ENCODE peak calls at places on chromosomes 13 and 19, in ten cellular contexts. One of them, this sample, is unnamed.

GRCh38 chr19:45179063-45179847 is 671 bp downstream of the BLOC1S3 start:
- DNase-seq in PC-9: peak
- DNase-seq in cardiac fibroblast: peak
- DNase-seq in CD8-positive, alpha-beta T cell: peak
- DNase-seq in HepG2: no peak
- DNase-seq in uterus: no peak
- DNase-seq in left ventricle myocardium inferior: no peak
- DNase-seq in transverse colon: peak
- DNase-seq in cardiac muscle cell: peak
- DNase-seq in heart right ventricle: peak
- DNase-seq in this sample: no peak

GRCh38 chr13:48531416-48532145 is 1.3 kb downstream of the RCBTB2 start:
- DNase-seq in PC-9: no peak
- DNase-seq in cardiac fibroblast: no peak
- DNase-seq in CD8-positive, alpha-beta T cell: no peak
- DNase-seq in HepG2: peak
- DNase-seq in uterus: peak
- DNase-seq in left ventricle myocardium inferior: no peak
- DNase-seq in transverse colon: no peak
- DNase-seq in cardiac muscle cell: no peak
- DNase-seq in heart right ventricle: no peak
- DNase-seq in this sample: no peak

GRCh38 chr19:52778811-52779210 is 7.8 kb downstream of the ZNF600 start:
- DNase-seq in PC-9: no peak
- DNase-seq in cardiac fibroblast: no peak
- DNase-seq in CD8-positive, alpha-beta T cell: peak
- DNase-seq in HepG2: no peak
- DNase-seq in uterus: no peak
- DNase-seq in left ventricle myocardium inferior: no peak
- DNase-seq in transverse colon: no peak
- DNase-seq in cardiac muscle cell: no peak
- DNase-seq in heart right ventricle: no peak
- DNase-seq in this sample: no peak

GRCh38 chr19:52992109-52993004 is 21.4 kb upstream of the ERVV-1 start:
- DNase-seq in PC-9: no peak
- DNase-seq in cardiac fibroblast: peak
- DNase-seq in CD8-positive, alpha-beta T cell: no peak
- DNase-seq in HepG2: no peak
- DNase-seq in uterus: peak
- DNase-seq in left ventricle myocardium inferior: peak
- DNase-seq in transverse colon: peak
- DNase-seq in cardiac muscle cell: peak
- DNase-seq in heart right ventricle: peak
- DNase-seq in this sample: no peak

GRCh38 chr19:6221220-6221877 is 58.4 kb downstream of the MLLT1 start:
- DNase-seq in PC-9: no peak
- DNase-seq in cardiac fibroblast: no peak
- DNase-seq in CD8-positive, alpha-beta T cell: no peak
- DNase-seq in HepG2: no peak
- DNase-seq in uterus: no peak
- DNase-seq in left ventricle myocardium inferior: no peak
- DNase-seq in transverse colon: no peak
- DNase-seq in cardiac muscle cell: no peak
- DNase-seq in heart right ventricle: no peak
- DNase-seq in this sample: no peak

GRCh38 chr19:38399081-38399480 is 3.8 kb upstream of the FAM98C start:
- DNase-seq in PC-9: no peak
- DNase-seq in cardiac fibroblast: no peak
- DNase-seq in CD8-positive, alpha-beta T cell: no peak
- DNase-seq in HepG2: no peak
- DNase-seq in uterus: no peak
- DNase-seq in left ventricle myocardium inferior: no peak
- DNase-seq in transverse colon: no peak
- DNase-seq in cardiac muscle cell: no peak
- DNase-seq in heart right ventricle: no peak
- DNase-seq in this sample: no peak

GRCh38 chr19:43407416-43408005 is 7.2 kb upstream of the TEX101 start:
- DNase-seq in PC-9: no peak
- DNase-seq in cardiac fibroblast: no peak
- DNase-seq in CD8-positive, alpha-beta T cell: no peak
- DNase-seq in HepG2: no peak
- DNase-seq in uterus: no peak
- DNase-seq in left ventricle myocardium inferior: no peak
- DNase-seq in transverse colon: no peak
- DNase-seq in cardiac muscle cell: no peak
- DNase-seq in heart right ventricle: no peak
- DNase-seq in this sample: no peak

GRCh38 chr13:36763322-36763721 is 55.7 kb upstream of the RFXAP start:
- DNase-seq in PC-9: no peak
- DNase-seq in cardiac fibroblast: peak
- DNase-seq in CD8-positive, alpha-beta T cell: no peak
- DNase-seq in HepG2: no peak
- DNase-seq in uterus: no peak
- DNase-seq in left ventricle myocardium inferior: no peak
- DNase-seq in transverse colon: no peak
- DNase-seq in cardiac muscle cell: peak
- DNase-seq in heart right ventricle: no peak
- DNase-seq in this sample: no peak

GRCh38 chr19:46533085-46534081 is 37.7 kb upstream of the PNMA8B start:
- DNase-seq in PC-9: no peak
- DNase-seq in cardiac fibroblast: no peak
- DNase-seq in CD8-positive, alpha-beta T cell: no peak
- DNase-seq in HepG2: no peak
- DNase-seq in uterus: no peak
- DNase-seq in left ventricle myocardium inferior: no peak
- DNase-seq in transverse colon: no peak
- DNase-seq in cardiac muscle cell: no peak
- DNase-seq in heart right ventricle: no peak
- DNase-seq in this sample: no peak

GRCh38 chr13:32150794-32151193 is 119.2 kb downstream of the FRY start:
- DNase-seq in PC-9: no peak
- DNase-seq in cardiac fibroblast: peak
- DNase-seq in CD8-positive, alpha-beta T cell: no peak
- DNase-seq in HepG2: no peak
- DNase-seq in uterus: peak
- DNase-seq in left ventricle myocardium inferior: peak
- DNase-seq in transverse colon: peak
- DNase-seq in cardiac muscle cell: peak
- DNase-seq in heart right ventricle: peak
- DNase-seq in this sample: no peak

GRCh38 chr19:9673912-9674668 is 810 bp downstream of the ZNF562 start:
- DNase-seq in PC-9: peak
- DNase-seq in cardiac fibroblast: peak
- DNase-seq in CD8-positive, alpha-beta T cell: no peak
- DNase-seq in HepG2: peak
- DNase-seq in uterus: no peak
- DNase-seq in left ventricle myocardium inferior: no peak
- DNase-seq in transverse colon: no peak
- DNase-seq in cardiac muscle cell: no peak
- DNase-seq in heart right ventricle: no peak
- DNase-seq in this sample: no peak

GRCh38 chr19:32397736-32398135 is 7.8 kb upstream of the DPY19L3 start:
- DNase-seq in PC-9: no peak
- DNase-seq in cardiac fibroblast: peak
- DNase-seq in CD8-positive, alpha-beta T cell: no peak
- DNase-seq in HepG2: peak
- DNase-seq in uterus: no peak
- DNase-seq in left ventricle myocardium inferior: no peak
- DNase-seq in transverse colon: no peak
- DNase-seq in cardiac muscle cell: peak
- DNase-seq in heart right ventricle: no peak
- DNase-seq in this sample: no peak

GRCh38 chr13:25727250-25727649 is 324.6 kb downstream of the SHISA2 start:
- DNase-seq in PC-9: no peak
- DNase-seq in cardiac fibroblast: no peak
- DNase-seq in CD8-positive, alpha-beta T cell: no peak
- DNase-seq in HepG2: no peak
- DNase-seq in uterus: no peak
- DNase-seq in left ventricle myocardium inferior: no peak
- DNase-seq in transverse colon: peak
- DNase-seq in cardiac muscle cell: no peak
- DNase-seq in heart right ventricle: no peak
- DNase-seq in this sample: peak

GRCh38 chr13:41520699-41521630 is 63.6 kb downstream of the RGCC start:
- DNase-seq in PC-9: no peak
- DNase-seq in cardiac fibroblast: peak
- DNase-seq in CD8-positive, alpha-beta T cell: no peak
- DNase-seq in HepG2: no peak
- DNase-seq in uterus: no peak
- DNase-seq in left ventricle myocardium inferior: no peak
- DNase-seq in transverse colon: no peak
- DNase-seq in cardiac muscle cell: peak
- DNase-seq in heart right ventricle: no peak
- DNase-seq in this sample: no peak

GRCh38 chr19:28607066-28607583 is 605.8 kb downstream of the UQCRFS1 start:
- DNase-seq in PC-9: no peak
- DNase-seq in cardiac fibroblast: no peak
- DNase-seq in CD8-positive, alpha-beta T cell: no peak
- DNase-seq in HepG2: no peak
- DNase-seq in uterus: no peak
- DNase-seq in left ventricle myocardium inferior: no peak
- DNase-seq in transverse colon: no peak
- DNase-seq in cardiac muscle cell: no peak
- DNase-seq in heart right ventricle: no peak
- DNase-seq in this sample: no peak

GRCh38 chr13:93724187-93724586 is 497.6 kb downstream of the GPC6 start:
- DNase-seq in PC-9: no peak
- DNase-seq in cardiac fibroblast: no peak
- DNase-seq in CD8-positive, alpha-beta T cell: no peak
- DNase-seq in HepG2: no peak
- DNase-seq in uterus: no peak
- DNase-seq in left ventricle myocardium inferior: no peak
- DNase-seq in transverse colon: no peak
- DNase-seq in cardiac muscle cell: no peak
- DNase-seq in heart right ventricle: no peak
- DNase-seq in this sample: no peak

GRCh38 chr13:109159650-109160309 is 530.4 kb downstream of the MYO16 start:
- DNase-seq in PC-9: no peak
- DNase-seq in cardiac fibroblast: no peak
- DNase-seq in CD8-positive, alpha-beta T cell: no peak
- DNase-seq in HepG2: no peak
- DNase-seq in uterus: no peak
- DNase-seq in left ventricle myocardium inferior: no peak
- DNase-seq in transverse colon: no peak
- DNase-seq in cardiac muscle cell: no peak
- DNase-seq in heart right ventricle: no peak
- DNase-seq in this sample: no peak

GRCh38 chr19:15231256-15231655 is 992 bp downstream of the EPHX3 start:
- DNase-seq in PC-9: peak
- DNase-seq in cardiac fibroblast: no peak
- DNase-seq in CD8-positive, alpha-beta T cell: no peak
- DNase-seq in HepG2: no peak
- DNase-seq in uterus: no peak
- DNase-seq in left ventricle myocardium inferior: no peak
- DNase-seq in transverse colon: no peak
- DNase-seq in cardiac muscle cell: no peak
- DNase-seq in heart right ventricle: no peak
- DNase-seq in this sample: no peak

GRCh38 chr13:51576754-51577153 is 7.5 kb upstream of the WDFY2 start:
- DNase-seq in PC-9: no peak
- DNase-seq in cardiac fibroblast: no peak
- DNase-seq in CD8-positive, alpha-beta T cell: no peak
- DNase-seq in HepG2: no peak
- DNase-seq in uterus: no peak
- DNase-seq in left ventricle myocardium inferior: no peak
- DNase-seq in transverse colon: no peak
- DNase-seq in cardiac muscle cell: no peak
- DNase-seq in heart right ventricle: no peak
- DNase-seq in this sample: no peak

DNA sequence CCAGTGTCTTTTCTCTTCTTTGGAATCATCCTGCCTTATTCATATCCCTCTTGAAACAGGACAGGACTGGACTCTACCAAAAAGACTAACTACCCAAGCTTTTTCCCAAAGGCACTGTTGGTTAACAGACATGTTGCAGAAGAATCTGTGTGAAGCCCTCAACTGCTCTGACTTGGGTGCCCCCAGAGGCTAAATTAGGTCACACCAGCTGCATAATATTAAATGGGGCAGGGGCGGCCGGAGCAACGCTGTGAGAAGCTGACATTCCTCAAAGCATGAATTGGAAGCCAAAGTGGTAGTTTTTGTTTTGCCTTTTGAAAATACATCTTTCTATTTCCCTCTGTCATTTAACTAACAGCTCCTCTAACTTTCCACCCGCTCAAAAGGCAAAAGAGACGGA is 185.9 kb downstream of the LHFPL6 start:
- DNase-seq in PC-9: no peak
- DNase-seq in cardiac fibroblast: peak
- DNase-seq in CD8-positive, alpha-beta T cell: no peak
- DNase-seq in HepG2: no peak
- DNase-seq in uterus: no peak
- DNase-seq in left ventricle myocardium inferior: no peak
- DNase-seq in transverse colon: no peak
- DNase-seq in cardiac muscle cell: peak
- DNase-seq in heart right ventricle: no peak
- DNase-seq in this sample: no peak
- TF ChIP-seq CTCF in PC-9: no peak
- TF ChIP-seq CTCF in cardiac fibroblast: peak
- TF ChIP-seq CTCF in CD8-positive, alpha-beta T cell: no peak
- TF ChIP-seq CTCF in HepG2: no peak
- TF ChIP-seq CTCF in uterus: no peak
- TF ChIP-seq CTCF in left ventricle myocardium inferior: peak
- TF ChIP-seq CTCF in transverse colon: no peak
- TF ChIP-seq CTCF in cardiac muscle cell: peak
- TF ChIP-seq CTCF in heart right ventricle: peak
- TF ChIP-seq CTCF in this sample: no peak

GRCh38 chr13:101416181-101417042 is at the start of gene NALCN:
- DNase-seq in PC-9: peak
- DNase-seq in cardiac fibroblast: no peak
- DNase-seq in CD8-positive, alpha-beta T cell: no peak
- DNase-seq in HepG2: no peak
- DNase-seq in uterus: no peak
- DNase-seq in left ventricle myocardium inferior: peak
- DNase-seq in transverse colon: no peak
- DNase-seq in cardiac muscle cell: peak
- DNase-seq in heart right ventricle: no peak
- DNase-seq in this sample: no peak
- H3K4me3 ChIP-seq in PC-9: peak
- H3K4me3 ChIP-seq in cardiac fibroblast: peak
- H3K4me3 ChIP-seq in CD8-positive, alpha-beta T cell: no peak
- H3K4me3 ChIP-seq in HepG2: no peak
- H3K4me3 ChIP-seq in uterus: no peak
- H3K4me3 ChIP-seq in left ventricle myocardium inferior: peak
- H3K4me3 ChIP-seq in transverse colon: peak
- H3K4me3 ChIP-seq in cardiac muscle cell: peak
- H3K4me3 ChIP-seq in heart right ventricle: peak
- H3K4me3 ChIP-seq in this sample: peak

GRCh38 chr13:64239372-64239771 is 2823.7 kb upstream of the PCDH20 start:
- DNase-seq in PC-9: no peak
- DNase-seq in cardiac fibroblast: peak
- DNase-seq in CD8-positive, alpha-beta T cell: no peak
- DNase-seq in HepG2: no peak
- DNase-seq in uterus: no peak
- DNase-seq in left ventricle myocardium inferior: no peak
- DNase-seq in transverse colon: no peak
- DNase-seq in cardiac muscle cell: peak
- DNase-seq in heart right ventricle: no peak
- DNase-seq in this sample: no peak
- TF ChIP-seq CTCF in PC-9: no peak
- TF ChIP-seq CTCF in cardiac fibroblast: no peak
- TF ChIP-seq CTCF in CD8-positive, alpha-beta T cell: no peak
- TF ChIP-seq CTCF in HepG2: no peak
- TF ChIP-seq CTCF in uterus: no peak
- TF ChIP-seq CTCF in left ventricle myocardium inferior: no peak
- TF ChIP-seq CTCF in transverse colon: no peak
- TF ChIP-seq CTCF in cardiac muscle cell: no peak
- TF ChIP-seq CTCF in heart right ventricle: no peak
- TF ChIP-seq CTCF in this sample: no peak

GRCh38 chr19:1254081-1254527 is 5.7 kb downstream of the MIDN start:
- DNase-seq in PC-9: no peak
- DNase-seq in cardiac fibroblast: no peak
- DNase-seq in CD8-positive, alpha-beta T cell: no peak
- DNase-seq in HepG2: no peak
- DNase-seq in uterus: peak
- DNase-seq in left ventricle myocardium inferior: no peak
- DNase-seq in transverse colon: peak
- DNase-seq in cardiac muscle cell: no peak
- DNase-seq in heart right ventricle: no peak
- DNase-seq in this sample: no peak
- H3K4me3 ChIP-seq in PC-9: peak
- H3K4me3 ChIP-seq in cardiac fibroblast: no peak
- H3K4me3 ChIP-seq in CD8-positive, alpha-beta T cell: no peak
- H3K4me3 ChIP-seq in HepG2: no peak
- H3K4me3 ChIP-seq in uterus: peak
- H3K4me3 ChIP-seq in left ventricle myocardium inferior: peak
- H3K4me3 ChIP-seq in transverse colon: no peak
- H3K4me3 ChIP-seq in cardiac muscle cell: no peak
- H3K4me3 ChIP-seq in heart right ventricle: peak
- H3K4me3 ChIP-seq in this sample: no peak

This sample was measured in LNCaP clone FGC.